ENCODE peak calls at places on chromosomes 3 and 15, in seven cellular contexts. N is ovary, E is tibial nerve, P is A549, D is sigmoid colon, Q is transverse colon, V is K562. A is an unnamed sample.

GRCh38 chr3:129001817-129002572 is 891 bp downstream of the EFCC1 start:
- DNase-seq in V (no peak), D (peak; percentile 60), P (peak; percentile 44), N (peak; percentile 46), Q (no peak), E (no peak), A (no peak)

GRCh38 chr3:44511238-44511567 is 33.7 kb upstream of the ZNF445 start:
- DNase-seq in E (no peak), Q (no peak), V (peak; percentile 24), D (no peak), N (no peak), P (no peak), A (no peak)

GRCh38 chr15:37764733-37765191 is 169.7 kb upstream of the TMCO5A start:
- DNase-seq in P (peak; percentile 49), V (peak; percentile 41), Q (peak; percentile 10), D (no peak), N (no peak), E (peak; percentile 14), A (no peak)

GRCh38 chr3:15495461-15496340 is 25.8 kb downstream of the COLQ start:
- DNase-seq in E (no peak), V (no peak), D (no peak), N (no peak), Q (no peak), P (no peak), A (no peak)

GRCh38 chr3:112090899-112091586 is 4.9 kb downstream of the C3orf52 start:
- DNase-seq in V (no peak), E (no peak), Q (peak; percentile 44), D (no peak), P (no peak), N (no peak), A (no peak)

GRCh38 chr3:25174251-25174650 is 253.8 kb upstream of the RARB start:
- DNase-seq in D (no peak), V (no peak), P (no peak), E (no peak), Q (no peak), N (no peak), A (no peak)

GRCh38 chr3:50627407-50628051 is 10.6 kb downstream of the MAPKAPK3 start:
- DNase-seq in V (peak; percentile 30), P (peak; percentile 56), E (no peak), Q (no peak), D (no peak), N (no peak), A (no peak)

GRCh38 chr3:139935866-139936817 is 1.2 kb downstream of the CLSTN2 start:
- DNase-seq in V (no peak), N (peak; percentile 72), D (peak; percentile 72), P (no peak), E (peak; percentile 36), Q (no peak), A (peak; percentile 88)

GRCh38 chr3:24590344-24590880 is 95.8 kb upstream of the THRB start:
- DNase-seq in D (no peak), P (no peak), N (no peak), E (no peak), Q (no peak), V (no peak), A (no peak)

GRCh38 chr3:131735121-131735520 is 232.3 kb upstream of the MRPL3 start:
- DNase-seq in E (no peak), V (no peak), N (no peak), Q (no peak), D (no peak), P (no peak), A (no peak)

GRCh38 chr3:150184426-150185071 is 213.9 kb upstream of the PFN2 start:
- DNase-seq in P (peak; percentile 36), V (no peak), N (no peak), E (no peak), Q (no peak), D (no peak), A (no peak)

GRCh38 chr3:3753416-3753815 is 45.8 kb upstream of the LRRN1 start:
- DNase-seq in P (no peak), N (no peak), D (no peak), E (no peak), V (no peak), Q (no peak), A (no peak)

GRCh38 chr3:153173758-153174516 is 11.9 kb downstream of the RAP2B start:
- DNase-seq in P (peak; percentile 28), E (no peak), N (no peak), D (no peak), V (peak; percentile 64), Q (no peak), A (no peak)

GRCh38 chr3:189167027-189167766 is 4.6 kb upstream of the TPRG1 start:
- DNase-seq in V (no peak), N (no peak), P (peak; percentile 14), D (no peak), E (no peak), Q (peak; percentile 84), A (no peak)

GRCh38 chr3:52123106-52123708 is 31.0 kb downstream of the POC1A start:
- DNase-seq in Q (peak; percentile 82), P (peak; percentile 59), N (peak; percentile 75), D (peak; percentile 84), E (peak; percentile 71), V (peak; percentile 78), A (no peak)

GRCh38 chr3:37896775-37897174 is 35.1 kb downstream of the CTDSPL start:
- DNase-seq in D (no peak), P (no peak), V (no peak), Q (no peak), E (no peak), N (no peak), A (no peak)
- H3K4me1 ChIP-seq in D (peaks cover 45% of the 10 kb centered on the region), P (peaks cover 12% of the 10 kb centered on the region), V (no peaks in the 10 kb centered on the region), Q (peaks cover 12% of the 10 kb centered on the region), E (peaks cover 52% of the 10 kb centered on the region), N (peaks cover 5% of the 10 kb centered on the region), A (peaks cover 46% of the 10 kb centered on the region)

DNA sequence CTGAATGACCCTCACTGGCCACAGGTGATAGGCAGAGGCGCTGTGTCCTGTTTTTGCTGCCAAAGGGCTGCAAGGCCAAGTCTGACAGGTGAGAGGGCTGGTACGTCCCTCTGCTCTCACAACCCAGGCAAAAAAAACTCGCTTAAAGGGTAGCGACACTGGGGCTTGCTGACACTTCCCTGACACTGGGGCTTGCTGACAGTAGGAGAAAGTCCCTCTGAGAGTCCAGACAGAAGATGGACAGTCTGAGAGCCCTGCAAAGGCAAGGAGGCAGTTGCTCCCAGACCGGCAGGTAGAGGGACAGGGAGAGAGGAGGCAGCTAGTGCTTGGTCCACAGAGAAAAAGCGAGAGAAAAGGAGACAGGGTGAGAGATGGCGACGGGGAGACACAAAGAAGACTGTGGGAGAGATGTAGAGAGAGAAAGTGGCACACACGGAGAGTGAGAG is 575 bp downstream of the ARHGEF3 start:
- DNase-seq in E (no peak), D (no peak), P (no peak), Q (no peak), N (peak; percentile 50), V (no peak), A (no peak)
- TF ChIP-seq CTCF in E (no peak), D (no peak), P (no peak), Q (no peak), N (no peak), V (no peak), A (no peak)

GRCh38 chr3:155746703-155747102 is 1.8 kb upstream of the PLCH1 start:
- DNase-seq in Q (no peak), V (no peak), D (no peak), N (no peak), E (no peak), P (no peak), A (no peak)

GRCh38 chr3:155745795-155746550 is 1.1 kb upstream of the PLCH1 start:
- DNase-seq in P (peak; percentile 68), D (no peak), E (no peak), N (no peak), V (no peak), Q (peak; percentile 29), A (no peak)

GRCh38 chr3:155747286-155747685 is 2.4 kb upstream of the PLCH1 start:
- DNase-seq in N (no peak), E (no peak), P (no peak), V (no peak), Q (no peak), D (no peak), A (no peak)

GRCh38 chr3:155747867-155748266 is 3.0 kb upstream of the PLCH1 start:
- DNase-seq in D (no peak), P (no peak), V (no peak), E (no peak), Q (no peak), N (no peak), A (no peak)

DNA sequence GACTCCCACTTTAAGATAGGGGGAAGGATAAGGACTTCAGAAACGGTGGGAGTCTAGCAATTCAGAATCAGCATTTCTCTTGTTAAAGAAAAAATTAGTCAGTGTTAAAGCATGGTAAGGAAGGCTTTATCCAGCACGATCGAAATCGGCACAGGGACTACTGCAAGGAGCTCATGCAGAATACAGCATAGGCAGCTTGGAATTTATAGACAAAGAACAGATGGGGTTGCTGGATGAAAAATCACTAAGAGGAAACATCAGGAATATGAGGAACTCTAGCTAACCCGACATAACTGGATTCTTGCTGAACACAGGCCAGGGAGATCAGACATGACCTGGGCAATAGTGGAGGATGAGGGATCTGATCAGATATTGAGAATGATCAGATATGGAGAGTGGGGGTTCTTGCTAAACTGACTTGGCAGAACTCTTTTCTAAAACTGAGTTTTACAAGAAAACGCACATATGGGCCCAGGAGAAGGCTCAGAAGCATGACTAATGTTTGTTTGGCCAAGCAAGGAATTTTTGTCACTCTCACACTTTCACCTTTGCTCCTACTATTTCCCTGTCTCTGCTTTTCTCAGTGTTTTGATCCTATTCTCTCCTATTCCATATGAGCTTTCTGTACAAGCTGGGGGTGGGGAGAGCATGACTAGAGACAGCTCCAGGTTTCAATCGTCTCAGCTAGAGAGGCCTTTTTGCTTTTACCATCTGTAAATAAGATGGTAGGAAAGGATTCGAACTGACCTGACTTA is 3.9 kb upstream of the PLCH1 start:
- DNase-seq in E (no peak), Q (no peak), N (no peak), P (peak; percentile 29), D (no peak), V (no peak), A (no peak)
- TF ChIP-seq EP300 in E (no peak), Q (no peak), N (no peak), P (no peak), D (no peak), V (no peak), A (no peak)

DNA sequence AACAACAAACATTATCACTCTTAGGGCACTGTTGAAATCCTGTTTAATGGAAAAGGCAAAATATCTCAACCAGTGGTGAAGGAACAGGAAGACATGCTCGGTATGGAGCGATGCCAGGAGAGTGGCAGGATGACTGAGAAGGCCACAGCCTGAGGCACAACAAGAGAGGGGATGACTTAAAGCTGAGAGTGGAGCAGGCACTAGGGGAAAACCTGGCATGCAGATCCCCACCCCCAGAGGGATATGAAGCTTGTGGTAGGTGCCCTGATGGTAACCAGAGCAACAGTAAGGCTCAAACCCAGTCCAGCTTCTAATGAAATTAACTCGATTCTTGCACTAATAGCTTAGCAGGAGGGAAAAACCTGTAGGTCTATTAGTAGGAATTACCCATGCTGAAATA is 40.4 kb downstream of the LYSMD4 start:
- DNase-seq in Q (no peak), V (no peak), D (no peak), E (no peak), P (no peak), N (no peak), A (no peak)
- H3K4me1 ChIP-seq in Q (no peaks in the 10 kb centered on the region), V (no peaks in the 10 kb centered on the region), D (no peaks in the 10 kb centered on the region), E (no peaks in the 10 kb centered on the region), P (no peaks in the 10 kb centered on the region), N (no peaks in the 10 kb centered on the region), A (no peaks in the 10 kb centered on the region)

GRCh38 chr3:9732753-9733115 is 1.2 kb downstream of the BRPF1 start:
- DNase-seq in P (no peak), V (peak; percentile 18), Q (no peak), D (no peak), N (peak; percentile 50), E (no peak), A (no peak)
- TF ChIP-seq CTCF in P (no peak), V (no peak), Q (no peak), D (no peak), N (no peak), E (no peak), A (no peak)

A was measured in esophagus muscularis mucosa.